ENCODE peak calls at places on chromosomes 2 and 18, in eight cellular contexts. One of them, this sample, is unnamed.

GRCh38 chr2:102226612-102227351 is 40.0 kb downstream of the IL1RL2 start:
- DNase-seq in activated naive CD4-positive, alpha-beta T cell treated with Interleukin-2 at 50 U/mL for 16 hours: no peak
- DNase-seq in NCI-H1436: no peak
- DNase-seq in stimulated activated CD4-positive, alpha-beta T cell treated with anti-CD3 and anti-CD28 coated beads, Interleukin-4, amount 100 ng/mL, for 24 hours: no peak
- DNase-seq in SJSA1: peak
- DNase-seq in AG08395: no peak
- DNase-seq in neuronal stem cell: no peak
- DNase-seq in naive thymus-derived CD8-positive, alpha-beta T cell: no peak
- DNase-seq in this sample: no peak

GRCh38 chr18:27778441-27778840 is 398.5 kb downstream of the CDH2 start:
- DNase-seq in NCI-H1436: no peak
- DNase-seq in SJSA1: no peak
- DNase-seq in stimulated activated CD4-positive, alpha-beta T cell treated with anti-CD3 and anti-CD28 coated beads, Interleukin-4, amount 100 ng/mL, for 24 hours: no peak
- DNase-seq in AG08395: peak
- DNase-seq in neuronal stem cell: no peak
- DNase-seq in naive thymus-derived CD8-positive, alpha-beta T cell: no peak
- DNase-seq in activated naive CD4-positive, alpha-beta T cell treated with Interleukin-2 at 50 U/mL for 16 hours: no peak
- DNase-seq in this sample: peak

GRCh38 chr2:54916637-54917036 is 133.6 kb downstream of the RTN4 start:
- DNase-seq in SJSA1: no peak
- DNase-seq in naive thymus-derived CD8-positive, alpha-beta T cell: no peak
- DNase-seq in AG08395: no peak
- DNase-seq in activated naive CD4-positive, alpha-beta T cell treated with Interleukin-2 at 50 U/mL for 16 hours: no peak
- DNase-seq in neuronal stem cell: no peak
- DNase-seq in stimulated activated CD4-positive, alpha-beta T cell treated with anti-CD3 and anti-CD28 coated beads, Interleukin-4, amount 100 ng/mL, for 24 hours: no peak
- DNase-seq in NCI-H1436: no peak
- DNase-seq in this sample: no peak

GRCh38 chr18:26258711-26259110 is 32.5 kb downstream of the TAF4B start:
- DNase-seq in naive thymus-derived CD8-positive, alpha-beta T cell: no peak
- DNase-seq in activated naive CD4-positive, alpha-beta T cell treated with Interleukin-2 at 50 U/mL for 16 hours: no peak
- DNase-seq in neuronal stem cell: no peak
- DNase-seq in SJSA1: no peak
- DNase-seq in NCI-H1436: no peak
- DNase-seq in AG08395: no peak
- DNase-seq in stimulated activated CD4-positive, alpha-beta T cell treated with anti-CD3 and anti-CD28 coated beads, Interleukin-4, amount 100 ng/mL, for 24 hours: no peak
- DNase-seq in this sample: no peak

GRCh38 chr2:174753038-174753633 is 11.1 kb downstream of the CHRNA1 start:
- DNase-seq in naive thymus-derived CD8-positive, alpha-beta T cell: no peak
- DNase-seq in SJSA1: no peak
- DNase-seq in NCI-H1436: no peak
- DNase-seq in activated naive CD4-positive, alpha-beta T cell treated with Interleukin-2 at 50 U/mL for 16 hours: peak
- DNase-seq in stimulated activated CD4-positive, alpha-beta T cell treated with anti-CD3 and anti-CD28 coated beads, Interleukin-4, amount 100 ng/mL, for 24 hours: peak
- DNase-seq in neuronal stem cell: no peak
- DNase-seq in AG08395: no peak
- DNase-seq in this sample: no peak

GRCh38 chr2:106299696-106300095 is 105.6 kb upstream of the UXS1 start:
- DNase-seq in stimulated activated CD4-positive, alpha-beta T cell treated with anti-CD3 and anti-CD28 coated beads, Interleukin-4, amount 100 ng/mL, for 24 hours: no peak
- DNase-seq in NCI-H1436: no peak
- DNase-seq in AG08395: no peak
- DNase-seq in naive thymus-derived CD8-positive, alpha-beta T cell: no peak
- DNase-seq in neuronal stem cell: no peak
- DNase-seq in SJSA1: no peak
- DNase-seq in activated naive CD4-positive, alpha-beta T cell treated with Interleukin-2 at 50 U/mL for 16 hours: no peak
- DNase-seq in this sample: no peak

GRCh38 chr2:239377591-239377990 is 23.2 kb downstream of the HDAC4 start:
- DNase-seq in neuronal stem cell: no peak
- DNase-seq in NCI-H1436: no peak
- DNase-seq in activated naive CD4-positive, alpha-beta T cell treated with Interleukin-2 at 50 U/mL for 16 hours: no peak
- DNase-seq in stimulated activated CD4-positive, alpha-beta T cell treated with anti-CD3 and anti-CD28 coated beads, Interleukin-4, amount 100 ng/mL, for 24 hours: no peak
- DNase-seq in AG08395: no peak
- DNase-seq in naive thymus-derived CD8-positive, alpha-beta T cell: no peak
- DNase-seq in SJSA1: no peak
- DNase-seq in this sample: no peak

GRCh38 chr2:201580486-201580885 is 62.8 kb downstream of the TMEM237 start:
- DNase-seq in naive thymus-derived CD8-positive, alpha-beta T cell: no peak
- DNase-seq in neuronal stem cell: no peak
- DNase-seq in stimulated activated CD4-positive, alpha-beta T cell treated with anti-CD3 and anti-CD28 coated beads, Interleukin-4, amount 100 ng/mL, for 24 hours: no peak
- DNase-seq in AG08395: peak
- DNase-seq in activated naive CD4-positive, alpha-beta T cell treated with Interleukin-2 at 50 U/mL for 16 hours: no peak
- DNase-seq in SJSA1: peak
- DNase-seq in NCI-H1436: no peak
- DNase-seq in this sample: peak

GRCh38 chr2:74414913-74415761 is 6.3 kb downstream of the C2orf81 start:
- DNase-seq in activated naive CD4-positive, alpha-beta T cell treated with Interleukin-2 at 50 U/mL for 16 hours: no peak
- DNase-seq in AG08395: peak
- DNase-seq in stimulated activated CD4-positive, alpha-beta T cell treated with anti-CD3 and anti-CD28 coated beads, Interleukin-4, amount 100 ng/mL, for 24 hours: peak
- DNase-seq in SJSA1: no peak
- DNase-seq in NCI-H1436: no peak
- DNase-seq in naive thymus-derived CD8-positive, alpha-beta T cell: peak
- DNase-seq in neuronal stem cell: no peak
- DNase-seq in this sample: no peak

GRCh38 chr2:127932199-127932877 is 46.6 kb upstream of the AMMECR1L start:
- DNase-seq in AG08395: peak
- DNase-seq in SJSA1: peak
- DNase-seq in NCI-H1436: no peak
- DNase-seq in activated naive CD4-positive, alpha-beta T cell treated with Interleukin-2 at 50 U/mL for 16 hours: no peak
- DNase-seq in neuronal stem cell: no peak
- DNase-seq in naive thymus-derived CD8-positive, alpha-beta T cell: no peak
- DNase-seq in stimulated activated CD4-positive, alpha-beta T cell treated with anti-CD3 and anti-CD28 coated beads, Interleukin-4, amount 100 ng/mL, for 24 hours: no peak
- DNase-seq in this sample: peak

GRCh38 chr2:108626993-108627392 is 92.3 kb upstream of the RANBP2 start:
- DNase-seq in AG08395: no peak
- DNase-seq in neuronal stem cell: no peak
- DNase-seq in stimulated activated CD4-positive, alpha-beta T cell treated with anti-CD3 and anti-CD28 coated beads, Interleukin-4, amount 100 ng/mL, for 24 hours: no peak
- DNase-seq in naive thymus-derived CD8-positive, alpha-beta T cell: no peak
- DNase-seq in SJSA1: no peak
- DNase-seq in NCI-H1436: no peak
- DNase-seq in activated naive CD4-positive, alpha-beta T cell treated with Interleukin-2 at 50 U/mL for 16 hours: no peak
- DNase-seq in this sample: peak

GRCh38 chr2:163453920-163454319 is 281.9 kb downstream of the FIGN start:
- DNase-seq in AG08395: no peak
- DNase-seq in SJSA1: no peak
- DNase-seq in stimulated activated CD4-positive, alpha-beta T cell treated with anti-CD3 and anti-CD28 coated beads, Interleukin-4, amount 100 ng/mL, for 24 hours: no peak
- DNase-seq in naive thymus-derived CD8-positive, alpha-beta T cell: no peak
- DNase-seq in activated naive CD4-positive, alpha-beta T cell treated with Interleukin-2 at 50 U/mL for 16 hours: no peak
- DNase-seq in NCI-H1436: no peak
- DNase-seq in neuronal stem cell: no peak
- DNase-seq in this sample: peak

GRCh38 chr2:230658877-230659652 is 53.6 kb upstream of the CAB39 start:
- DNase-seq in AG08395: no peak
- DNase-seq in NCI-H1436: no peak
- DNase-seq in activated naive CD4-positive, alpha-beta T cell treated with Interleukin-2 at 50 U/mL for 16 hours: peak
- DNase-seq in neuronal stem cell: no peak
- DNase-seq in stimulated activated CD4-positive, alpha-beta T cell treated with anti-CD3 and anti-CD28 coated beads, Interleukin-4, amount 100 ng/mL, for 24 hours: peak
- DNase-seq in SJSA1: no peak
- DNase-seq in naive thymus-derived CD8-positive, alpha-beta T cell: peak
- DNase-seq in this sample: no peak

GRCh38 chr2:109333414-109334194 is 204.6 kb downstream of the SH3RF3 start:
- DNase-seq in activated naive CD4-positive, alpha-beta T cell treated with Interleukin-2 at 50 U/mL for 16 hours: no peak
- DNase-seq in stimulated activated CD4-positive, alpha-beta T cell treated with anti-CD3 and anti-CD28 coated beads, Interleukin-4, amount 100 ng/mL, for 24 hours: no peak
- DNase-seq in naive thymus-derived CD8-positive, alpha-beta T cell: no peak
- DNase-seq in neuronal stem cell: no peak
- DNase-seq in NCI-H1436: no peak
- DNase-seq in SJSA1: peak
- DNase-seq in AG08395: no peak
- DNase-seq in this sample: no peak

GRCh38 chr18:44799422-44800421 is 119.0 kb downstream of the SETBP1 start:
- DNase-seq in NCI-H1436: no peak
- DNase-seq in naive thymus-derived CD8-positive, alpha-beta T cell: no peak
- DNase-seq in SJSA1: no peak
- DNase-seq in AG08395: no peak
- DNase-seq in stimulated activated CD4-positive, alpha-beta T cell treated with anti-CD3 and anti-CD28 coated beads, Interleukin-4, amount 100 ng/mL, for 24 hours: peak
- DNase-seq in activated naive CD4-positive, alpha-beta T cell treated with Interleukin-2 at 50 U/mL for 16 hours: no peak
- DNase-seq in neuronal stem cell: no peak
- DNase-seq in this sample: no peak

GRCh38 chr18:45617284-45617683 is 2.0 kb downstream of the SLC14A2 start:
- DNase-seq in stimulated activated CD4-positive, alpha-beta T cell treated with anti-CD3 and anti-CD28 coated beads, Interleukin-4, amount 100 ng/mL, for 24 hours: no peak
- DNase-seq in NCI-H1436: no peak
- DNase-seq in SJSA1: peak
- DNase-seq in neuronal stem cell: no peak
- DNase-seq in naive thymus-derived CD8-positive, alpha-beta T cell: no peak
- DNase-seq in activated naive CD4-positive, alpha-beta T cell treated with Interleukin-2 at 50 U/mL for 16 hours: no peak
- DNase-seq in AG08395: peak
- DNase-seq in this sample: peak

GRCh38 chr2:200247494-200247893 is 59.0 kb upstream of the SPATS2L start:
- DNase-seq in stimulated activated CD4-positive, alpha-beta T cell treated with anti-CD3 and anti-CD28 coated beads, Interleukin-4, amount 100 ng/mL, for 24 hours: no peak
- DNase-seq in naive thymus-derived CD8-positive, alpha-beta T cell: no peak
- DNase-seq in neuronal stem cell: no peak
- DNase-seq in AG08395: peak
- DNase-seq in activated naive CD4-positive, alpha-beta T cell treated with Interleukin-2 at 50 U/mL for 16 hours: no peak
- DNase-seq in NCI-H1436: no peak
- DNase-seq in SJSA1: peak
- DNase-seq in this sample: no peak

GRCh38 chr2:133574620-133575019 is 6.4 kb upstream of the NCKAP5 start:
- DNase-seq in AG08395: no peak
- DNase-seq in neuronal stem cell: no peak
- DNase-seq in activated naive CD4-positive, alpha-beta T cell treated with Interleukin-2 at 50 U/mL for 16 hours: no peak
- DNase-seq in naive thymus-derived CD8-positive, alpha-beta T cell: no peak
- DNase-seq in NCI-H1436: no peak
- DNase-seq in stimulated activated CD4-positive, alpha-beta T cell treated with anti-CD3 and anti-CD28 coated beads, Interleukin-4, amount 100 ng/mL, for 24 hours: no peak
- DNase-seq in SJSA1: no peak
- DNase-seq in this sample: no peak

GRCh38 chr2:215027775-215028174 is 110.7 kb downstream of the ABCA12 start:
- DNase-seq in naive thymus-derived CD8-positive, alpha-beta T cell: no peak
- DNase-seq in SJSA1: no peak
- DNase-seq in stimulated activated CD4-positive, alpha-beta T cell treated with anti-CD3 and anti-CD28 coated beads, Interleukin-4, amount 100 ng/mL, for 24 hours: no peak
- DNase-seq in neuronal stem cell: no peak
- DNase-seq in activated naive CD4-positive, alpha-beta T cell treated with Interleukin-2 at 50 U/mL for 16 hours: no peak
- DNase-seq in AG08395: no peak
- DNase-seq in NCI-H1436: no peak
- DNase-seq in this sample: no peak

GRCh38 chr2:189659734-189660133 is 1.5 kb upstream of the ASNSD1 start:
- DNase-seq in AG08395: no peak
- DNase-seq in stimulated activated CD4-positive, alpha-beta T cell treated with anti-CD3 and anti-CD28 coated beads, Interleukin-4, amount 100 ng/mL, for 24 hours: no peak
- DNase-seq in naive thymus-derived CD8-positive, alpha-beta T cell: no peak
- DNase-seq in neuronal stem cell: no peak
- DNase-seq in SJSA1: peak
- DNase-seq in activated naive CD4-positive, alpha-beta T cell treated with Interleukin-2 at 50 U/mL for 16 hours: no peak
- DNase-seq in NCI-H1436: no peak
- DNase-seq in this sample: no peak

GRCh38 chr2:187003038-187003543 is 154.1 kb upstream of the ZSWIM2 start:
- DNase-seq in activated naive CD4-positive, alpha-beta T cell treated with Interleukin-2 at 50 U/mL for 16 hours: no peak
- DNase-seq in naive thymus-derived CD8-positive, alpha-beta T cell: no peak
- DNase-seq in neuronal stem cell: no peak
- DNase-seq in stimulated activated CD4-positive, alpha-beta T cell treated with anti-CD3 and anti-CD28 coated beads, Interleukin-4, amount 100 ng/mL, for 24 hours: no peak
- DNase-seq in NCI-H1436: no peak
- DNase-seq in AG08395: no peak
- DNase-seq in SJSA1: no peak
- DNase-seq in this sample: peak

GRCh38 chr2:50957880-50958279 is 74.1 kb downstream of the NRXN1 start:
- DNase-seq in activated naive CD4-positive, alpha-beta T cell treated with Interleukin-2 at 50 U/mL for 16 hours: no peak
- DNase-seq in SJSA1: no peak
- DNase-seq in naive thymus-derived CD8-positive, alpha-beta T cell: no peak
- DNase-seq in NCI-H1436: no peak
- DNase-seq in neuronal stem cell: no peak
- DNase-seq in AG08395: no peak
- DNase-seq in stimulated activated CD4-positive, alpha-beta T cell treated with anti-CD3 and anti-CD28 coated beads, Interleukin-4, amount 100 ng/mL, for 24 hours: no peak
- DNase-seq in this sample: no peak

GRCh38 chr18:55322176-55322735 is 265.7 kb downstream of the TCF4 start:
- DNase-seq in stimulated activated CD4-positive, alpha-beta T cell treated with anti-CD3 and anti-CD28 coated beads, Interleukin-4, amount 100 ng/mL, for 24 hours: no peak
- DNase-seq in SJSA1: peak
- DNase-seq in naive thymus-derived CD8-positive, alpha-beta T cell: peak
- DNase-seq in NCI-H1436: peak
- DNase-seq in AG08395: peak
- DNase-seq in neuronal stem cell: peak
- DNase-seq in activated naive CD4-positive, alpha-beta T cell treated with Interleukin-2 at 50 U/mL for 16 hours: no peak
- DNase-seq in this sample: peak

GRCh38 chr18:12702221-12703095 is at the start of the genes CEP76 and PSMG2:
- DNase-seq in activated naive CD4-positive, alpha-beta T cell treated with Interleukin-2 at 50 U/mL for 16 hours: peak
- DNase-seq in NCI-H1436: peak
- DNase-seq in neuronal stem cell: peak
- DNase-seq in naive thymus-derived CD8-positive, alpha-beta T cell: peak
- DNase-seq in AG08395: peak
- DNase-seq in stimulated activated CD4-positive, alpha-beta T cell treated with anti-CD3 and anti-CD28 coated beads, Interleukin-4, amount 100 ng/mL, for 24 hours: peak
- DNase-seq in SJSA1: peak
- DNase-seq in this sample: peak

GRCh38 chr2:157627594-157628281 is 926 bp downstream of the ACVR1C start:
- DNase-seq in SJSA1: no peak
- DNase-seq in naive thymus-derived CD8-positive, alpha-beta T cell: no peak
- DNase-seq in NCI-H1436: no peak
- DNase-seq in activated naive CD4-positive, alpha-beta T cell treated with Interleukin-2 at 50 U/mL for 16 hours: peak
- DNase-seq in neuronal stem cell: peak
- DNase-seq in stimulated activated CD4-positive, alpha-beta T cell treated with anti-CD3 and anti-CD28 coated beads, Interleukin-4, amount 100 ng/mL, for 24 hours: peak
- DNase-seq in AG08395: no peak
- DNase-seq in this sample: peak

GRCh38 chr2:42493885-42494433 is at the start of gene KCNG3:
- DNase-seq in neuronal stem cell: peak
- DNase-seq in NCI-H1436: peak
- DNase-seq in stimulated activated CD4-positive, alpha-beta T cell treated with anti-CD3 and anti-CD28 coated beads, Interleukin-4, amount 100 ng/mL, for 24 hours: peak
- DNase-seq in SJSA1: peak
- DNase-seq in AG08395: peak
- DNase-seq in activated naive CD4-positive, alpha-beta T cell treated with Interleukin-2 at 50 U/mL for 16 hours: peak
- DNase-seq in naive thymus-derived CD8-positive, alpha-beta T cell: peak
- DNase-seq in this sample: peak

GRCh38 chr18:70019136-70019535 is 71.5 kb upstream of the CD226 start:
- DNase-seq in SJSA1: no peak
- DNase-seq in neuronal stem cell: no peak
- DNase-seq in NCI-H1436: no peak
- DNase-seq in stimulated activated CD4-positive, alpha-beta T cell treated with anti-CD3 and anti-CD28 coated beads, Interleukin-4, amount 100 ng/mL, for 24 hours: no peak
- DNase-seq in activated naive CD4-positive, alpha-beta T cell treated with Interleukin-2 at 50 U/mL for 16 hours: no peak
- DNase-seq in naive thymus-derived CD8-positive, alpha-beta T cell: no peak
- DNase-seq in AG08395: no peak
- DNase-seq in this sample: no peak

GRCh38 chr18:44325903-44326650 is 354.6 kb upstream of the SETBP1 start:
- DNase-seq in neuronal stem cell: peak
- DNase-seq in NCI-H1436: peak
- DNase-seq in AG08395: peak
- DNase-seq in SJSA1: peak
- DNase-seq in naive thymus-derived CD8-positive, alpha-beta T cell: no peak
- DNase-seq in activated naive CD4-positive, alpha-beta T cell treated with Interleukin-2 at 50 U/mL for 16 hours: no peak
- DNase-seq in stimulated activated CD4-positive, alpha-beta T cell treated with anti-CD3 and anti-CD28 coated beads, Interleukin-4, amount 100 ng/mL, for 24 hours: no peak
- DNase-seq in this sample: peak